ENCODE peak calls at places on chromosomes 12 and 14, in six cellular contexts. A is GM12878, Y is HCT116, N is SK-N-SH, K is H1, M is HepG2. D is an unnamed sample.

GRCh38 chr12:117143008-117143532 is 43.9 kb upstream of the TESC start:
- DNase-seq in A (no peak), Y (no peak), N (peak), K (no peak), M (peak), D (peak)

GRCh38 chr14:64337901-64338615 is 43.9 kb upstream of the ESR2 start:
- DNase-seq in A (no peak), Y (no peak), N (peak), K (peak), M (peak), D (peak)

GRCh38 chr14:42224053-42224888 is 617.6 kb downstream of the LRFN5 start:
- DNase-seq in A (peak), Y (peak), N (peak), K (peak), M (peak), D (peak)

GRCh38 chr14:36973806-36974442 is 198.5 kb downstream of the SLC25A21 start:
- DNase-seq in A (no peak), Y (no peak), N (no peak), K (no peak), M (no peak), D (no peak)

GRCh38 chr12:96495841-96496545 is 6.6 kb downstream of the CFAP54 start:
- DNase-seq in A (no peak), Y (no peak), N (no peak), K (no peak), M (no peak), D (no peak)

GRCh38 chr14:29906256-29906885 is 21.3 kb downstream of the PRKD1 start:
- DNase-seq in A (no peak), Y (no peak), N (no peak), K (no peak), M (peak), D (no peak)

GRCh38 chr12:79886917-79887519 is 47.9 kb downstream of the PPP1R12A start:
- DNase-seq in A (peak), Y (peak), N (peak), K (no peak), M (peak), D (peak)

GRCh38 chr12:46555379-46555778 is 182.8 kb upstream of the SLC38A2 start:
- DNase-seq in A (no peak), Y (no peak), N (peak), K (no peak), M (no peak), D (no peak)

GRCh38 chr12:100553851-100554404 is 19.6 kb upstream of the GAS2L3 start:
- DNase-seq in A (no peak), Y (no peak), N (no peak), K (no peak), M (peak), D (no peak)

GRCh38 chr12:26345471-26346003 is 150.2 kb downstream of the SSPN start:
- DNase-seq in A (no peak), Y (no peak), N (no peak), K (no peak), M (no peak), D (no peak)

GRCh38 chr14:73717998-73718741 is 4.0 kb upstream of the PNMA1 start:
- DNase-seq in A (no peak), Y (no peak), N (peak), K (peak), M (no peak), D (no peak)

GRCh38 chr12:108642269-108642870 is 8.7 kb upstream of the SELPLG start:
- DNase-seq in A (no peak), Y (no peak), N (no peak), K (no peak), M (no peak), D (no peak)

GRCh38 chr14:33475623-33476022 is 475.3 kb downstream of the EGLN3 start:
- DNase-seq in A (no peak), Y (no peak), N (peak), K (peak), M (peak), D (peak)

GRCh38 chr14:49250109-49250508 is 336.1 kb downstream of the RPS29 start:
- DNase-seq in A (no peak), Y (no peak), N (no peak), K (no peak), M (no peak), D (no peak)

GRCh38 chr12:67630373-67631088 is 18.0 kb upstream of the DYRK2 start:
- DNase-seq in A (peak), Y (no peak), N (peak), K (no peak), M (peak), D (no peak)

GRCh38 chr12:63396135-63396534 is 245.1 kb upstream of the AVPR1A start:
- DNase-seq in A (no peak), Y (no peak), N (no peak), K (no peak), M (no peak), D (no peak)

GRCh38 chr12:95661360-95661759 is 110.1 kb upstream of the USP44 start:
- DNase-seq in A (no peak), Y (no peak), N (no peak), K (no peak), M (no peak), D (no peak)

GRCh38 chr12:132695431-132695830 is 8.0 kb downstream of the PXMP2 start:
- DNase-seq in A (no peak), Y (no peak), N (no peak), K (no peak), M (no peak), D (no peak)

GRCh38 chr12:46131729-46132128 is 137.1 kb downstream of the SLC38A1 start:
- DNase-seq in A (no peak), Y (peak), N (no peak), K (no peak), M (no peak), D (no peak)

GRCh38 chr12:12379831-12380730 is 23.2 kb downstream of the BORCS5 start:
- DNase-seq in A (no peak), Y (no peak), N (no peak), K (no peak), M (no peak), D (no peak)

GRCh38 chr12:58919271-58920101 is 818 bp downstream of the LRIG3 start:
- DNase-seq in A (no peak), Y (no peak), N (no peak), K (no peak), M (peak), D (no peak)

GRCh38 chr12:991350-992278 is 591 bp downstream of the ERC1 start:
- DNase-seq in A (no peak), Y (no peak), N (peak), K (peak), M (no peak), D (no peak)

GRCh38 chr14:69204753-69205152 is 13.5 kb downstream of the EXD2 start:
- DNase-seq in A (no peak), Y (no peak), N (no peak), K (no peak), M (no peak), D (no peak)

GRCh38 chr14:79568566-79568965 is 642.7 kb downstream of the DIO2 start:
- DNase-seq in A (no peak), Y (no peak), N (no peak), K (no peak), M (no peak), D (no peak)

GRCh38 chr14:74126315-74126714 is 41.6 kb downstream of the LIN52 start:
- DNase-seq in A (no peak), Y (no peak), N (no peak), K (no peak), M (no peak), D (no peak)

GRCh38 chr12:49538740-49539403 is at the start of gene KCNH3:
- DNase-seq in A (no peak), Y (peak), N (peak), K (peak), M (no peak), D (peak)

GRCh38 chr14:79852975-79853374 is 358.3 kb downstream of the DIO2 start:
- DNase-seq in A (no peak), Y (no peak), N (no peak), K (no peak), M (no peak), D (no peak)

GRCh38 chr12:47977046-47977771 is 13.8 kb downstream of the TMEM106C start:
- DNase-seq in A (no peak), Y (no peak), N (no peak), K (no peak), M (no peak), D (no peak)

GRCh38 chr14:75440733-75441474 is 13.1 kb downstream of the JDP2 start:
- DNase-seq in A (no peak), Y (no peak), N (no peak), K (no peak), M (no peak), D (no peak)

GRCh38 chr12:130526813-130527212 is 189.1 kb downstream of the PIWIL1 start:
- DNase-seq in A (no peak), Y (no peak), N (no peak), K (peak), M (peak), D (peak)

GRCh38 chr12:29698756-29699155 is 85.0 kb downstream of the TMTC1 start:
- DNase-seq in A (no peak), Y (no peak), N (no peak), K (no peak), M (no peak), D (no peak)

GRCh38 chr14:58765375-58765774 is 127.6 kb downstream of the DACT1 start:
- DNase-seq in A (no peak), Y (no peak), N (no peak), K (no peak), M (no peak), D (no peak)

GRCh38 chr14:60277605-60278190 is 28.7 kb downstream of the PPM1A start:
- DNase-seq in A (no peak), Y (no peak), N (no peak), K (no peak), M (no peak), D (no peak)

GRCh38 chr14:100067971-100068959 is 3.0 kb downstream of the EVL start:
- DNase-seq in A (peak), Y (peak), N (no peak), K (peak), M (no peak), D (no peak)

GRCh38 chr12:94621662-94622359 is 28.5 kb downstream of the TMCC3 start:
- DNase-seq in A (peak), Y (no peak), N (no peak), K (no peak), M (no peak), D (no peak)

GRCh38 chr14:72049462-72049861 is 117.2 kb downstream of the RGS6 start:
- DNase-seq in A (peak), Y (peak), N (no peak), K (no peak), M (no peak), D (no peak)

GRCh38 chr14:71165650-71166049 is 258.4 kb downstream of the PCNX1 start:
- DNase-seq in A (no peak), Y (no peak), N (no peak), K (no peak), M (no peak), D (no peak)

GRCh38 chr14:55301722-55302121 is 30.5 kb downstream of the FBXO34 start:
- DNase-seq in A (no peak), Y (no peak), N (peak), K (no peak), M (peak), D (no peak)

GRCh38 chr14:24058260-24058950 is 6.6 kb downstream of the CARMIL3 start:
- DNase-seq in A (no peak), Y (no peak), N (peak), K (peak), M (peak), D (peak)

DNA sequence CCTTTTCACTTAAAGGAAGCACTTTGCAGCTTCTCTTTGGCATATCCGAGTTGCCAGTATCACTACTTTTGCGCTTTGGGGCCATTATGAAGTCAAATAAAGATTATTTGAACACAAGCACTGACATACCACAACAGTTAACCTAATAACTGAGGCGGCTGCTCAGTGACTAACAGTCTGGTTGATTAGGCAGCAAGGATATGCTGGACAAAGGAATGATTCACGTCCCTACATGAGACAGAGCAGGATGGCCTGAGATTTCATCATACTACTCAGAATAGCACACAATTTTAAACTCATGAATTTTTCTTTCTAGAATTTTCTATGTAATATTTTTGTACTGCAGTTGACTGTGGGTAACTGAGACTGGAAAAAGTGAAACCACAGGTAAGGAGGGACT is 56.9 kb upstream of the E2F7 start:
- DNase-seq in A (no peak), Y (peak), N (no peak), K (no peak), M (peak), D (no peak)
- TF ChIP-seq JUND in A (no peak), Y (peak), N (peak), K (no peak), M (no peak), D (no peak)

GRCh38 chr12:113332688-113333087 is 2.2 kb downstream of the SLC8B1 start:
- DNase-seq in A (no peak), Y (no peak), N (no peak), K (no peak), M (no peak), D (no peak)

GRCh38 chr12:113334786-113335539 is at the start of gene SLC8B1:
- DNase-seq in A (no peak), Y (no peak), N (peak), K (peak), M (peak), D (peak)

GRCh38 chr12:113330505-113330904 is 4.4 kb downstream of the SLC8B1 start:
- DNase-seq in A (no peak), Y (no peak), N (no peak), K (no peak), M (no peak), D (no peak)

GRCh38 chr12:113333111-113333750 is 1.7 kb downstream of the SLC8B1 start:
- DNase-seq in A (no peak), Y (no peak), N (no peak), K (no peak), M (no peak), D (no peak)

DNA sequence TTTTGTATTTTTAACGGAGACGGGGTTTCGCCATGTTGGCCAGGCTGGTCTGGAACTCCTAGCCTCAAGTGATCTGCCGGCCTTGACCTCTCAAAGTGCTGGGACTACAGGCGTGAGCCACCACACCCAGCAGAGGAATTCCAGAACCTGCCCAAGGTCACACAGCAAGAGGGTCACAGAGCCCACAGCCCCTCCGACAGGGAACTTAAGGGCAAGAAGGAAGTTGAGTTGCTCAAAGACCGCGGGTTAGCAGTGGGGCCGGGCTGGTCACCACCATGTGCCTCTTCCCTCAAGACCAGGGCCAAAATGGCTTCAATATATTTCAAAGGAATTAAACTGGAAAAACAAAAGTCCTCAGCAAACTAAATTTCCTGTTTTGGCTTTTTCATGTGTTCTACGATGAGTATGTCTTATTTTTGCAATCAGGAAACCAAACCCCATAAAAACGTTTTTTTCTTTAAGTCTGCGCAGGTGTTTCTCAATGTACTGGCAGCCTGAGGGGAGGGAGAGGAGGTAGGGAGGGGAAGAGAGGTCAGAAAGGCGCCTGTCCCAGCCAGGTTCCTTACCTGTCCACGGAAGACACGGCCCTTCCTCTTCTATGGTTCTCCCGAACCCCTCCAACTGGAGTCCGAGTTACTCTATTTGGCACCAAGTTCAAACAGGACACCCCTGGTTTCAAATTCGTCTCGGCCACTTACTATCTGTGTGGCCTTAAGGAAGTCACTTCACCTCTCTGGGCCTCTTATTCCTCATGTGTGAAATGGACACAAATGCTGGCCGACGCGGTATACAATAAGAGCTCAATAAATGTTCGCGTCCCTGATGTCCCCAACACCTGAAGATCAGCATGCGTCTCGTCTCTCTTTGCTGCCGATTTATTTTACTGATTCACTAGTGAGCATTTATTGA is 778 bp downstream of the SLC8B1 start:
- DNase-seq in A (no peak), Y (no peak), N (no peak), K (no peak), M (no peak), D (peak)
- TF ChIP-seq JUND in A (no peak), Y (no peak), N (no peak), K (no peak), M (no peak), D (no peak)

DNA sequence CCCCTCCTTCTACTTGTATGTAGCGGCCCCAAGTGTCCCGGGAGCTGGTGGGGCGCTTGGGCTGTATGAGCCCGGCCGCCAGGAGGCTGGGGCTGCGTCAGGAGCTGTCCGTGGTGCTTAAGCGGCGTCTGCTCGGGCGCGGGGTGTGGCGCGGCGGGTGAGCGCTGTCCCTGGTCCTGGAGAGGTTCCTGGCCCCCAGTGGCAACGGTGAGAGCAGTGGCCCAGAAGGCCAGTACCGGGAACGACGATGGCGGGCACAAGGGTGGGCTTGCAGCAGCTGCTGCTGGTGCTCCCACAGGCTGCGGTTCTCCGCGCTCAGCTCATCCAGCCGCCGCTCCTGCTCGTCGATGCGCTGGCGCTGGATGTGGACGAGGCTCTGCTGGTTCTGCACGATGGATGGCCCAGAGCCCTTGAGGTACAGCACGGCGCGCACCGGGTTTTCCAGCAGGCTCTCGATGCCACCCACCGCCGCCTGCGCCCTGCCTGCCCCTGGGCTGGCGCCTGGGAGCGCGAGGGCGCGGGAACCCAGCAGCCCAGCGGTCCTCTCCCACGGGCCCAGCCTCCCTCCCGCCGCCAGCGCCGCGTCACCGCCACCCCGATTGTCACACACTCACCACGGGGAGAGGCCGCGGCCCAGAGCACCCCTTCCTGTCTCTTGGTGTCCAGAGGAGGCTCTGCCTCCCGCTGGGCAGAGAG is 41.9 kb upstream of the FKBP4 start:
- DNase-seq in A (no peak), Y (peak), N (peak), K (peak), M (peak), D (peak)
- TF ChIP-seq JUND in A (no peak), Y (no peak), N (no peak), K (no peak), M (peak), D (no peak)

GRCh38 chr12:88781909-88782308 is 201.6 kb upstream of the KITLG start:
- DNase-seq in A (no peak), Y (no peak), N (no peak), K (no peak), M (no peak), D (peak)
- TF ChIP-seq JUND in A (no peak), Y (no peak), N (no peak), K (no peak), M (no peak), D (peak)

GRCh38 chr12:4322789-4323188 is 1.8 kb downstream of the TIGAR start:
- DNase-seq in A (no peak), Y (no peak), N (no peak), K (no peak), M (no peak), D (no peak)
- TF ChIP-seq JUND in A (no peak), Y (no peak), N (no peak), K (no peak), M (no peak), D (no peak)

GRCh38 chr12:57892232-57892987 is 45.9 kb upstream of the CTDSP2 start:
- DNase-seq in A (no peak), Y (no peak), N (no peak), K (no peak), M (no peak), D (no peak)

GRCh38 chr12:57894577-57895292 is 46.6 kb upstream of the ATP23 start:
- DNase-seq in A (no peak), Y (no peak), N (no peak), K (no peak), M (no peak), D (no peak)

GRCh38 chr12:57891639-57892228 is 45.2 kb upstream of the CTDSP2 start:
- DNase-seq in A (no peak), Y (no peak), N (no peak), K (no peak), M (no peak), D (no peak)

GRCh38 chr12:57895337-57896138 is 45.8 kb upstream of the ATP23 start:
- DNase-seq in A (no peak), Y (no peak), N (no peak), K (no peak), M (no peak), D (no peak)

GRCh38 chr12:57893460-57894353 is 47.2 kb upstream of the CTDSP2 start:
- DNase-seq in A (no peak), Y (no peak), N (peak), K (no peak), M (peak), D (no peak)
- TF ChIP-seq JUND in A (no peak), Y (no peak), N (no peak), K (no peak), M (no peak), D (no peak)